ENCODE peak calls at places on chromosomes 4 and X, in five cellular contexts. X, I, T, Q and U are unnamed samples.
A peak's percentile ranks its signal among the peaks of the same experiment; 100 is the strongest.

GRCh38 chr4:186241616-186242015 is 14.3 kb downstream of the KLKB1 start:
- DNase-seq in X (no peak), I (no peak), T (no peak), Q (no peak), U (no peak)

GRCh38 chrX:40496728-40497127 is 84.0 kb upstream of the ATP6AP2 start:
- DNase-seq in X (peak; percentile 33), I (peak; percentile 30), T (no peak), Q (no peak), U (no peak)

GRCh38 chrX:39453847-39454645 is 643.7 kb downstream of the BCOR start:
- DNase-seq in X (no peak), I (no peak), T (no peak), Q (no peak), U (no peak)

GRCh38 chrX:125132274-125132673 is 187.4 kb upstream of the TEX13C start:
- DNase-seq in X (no peak), I (no peak), T (no peak), Q (no peak), U (no peak)

GRCh38 chr4:73311428-73311827 is 52.8 kb upstream of the ANKRD17 start:
- DNase-seq in X (peak; percentile 81), I (peak; percentile 75), T (no peak), Q (no peak), U (no peak)

GRCh38 chr4:15482346-15482745 is 12.7 kb downstream of the CC2D2A start:
- DNase-seq in X (no peak), I (no peak), T (no peak), Q (no peak), U (no peak)

GRCh38 chrX:17595456-17596035 is 141.7 kb upstream of the SCML1 start:
- DNase-seq in X (peak; percentile 52), I (peak; percentile 78), T (no peak), Q (peak; percentile 91), U (no peak)

GRCh38 chr4:89283226-89283974 is 24.2 kb downstream of the GPRIN3 start:
- DNase-seq in X (peak; percentile 39), I (no peak), T (no peak), Q (no peak), U (no peak)

GRCh38 chr4:139457318-139457717 is 3.4 kb downstream of the RAB33B start:
- DNase-seq in X (no peak), I (no peak), T (no peak), Q (no peak), U (no peak)

GRCh38 chr4:134320048-134320447 is 118.5 kb upstream of the PABPC4L start:
- DNase-seq in X (no peak), I (peak; percentile 5), T (no peak), Q (no peak), U (no peak)

GRCh38 chr4:19195696-19196095 is 1056.0 kb upstream of the SLIT2 start:
- DNase-seq in X (no peak), I (no peak), T (no peak), Q (no peak), U (peak; percentile 4)

GRCh38 chr4:30718021-30718888 is 1.9 kb upstream of the PCDH7 start:
- DNase-seq in X (peak; percentile 65), I (no peak), T (peak; percentile 85), Q (peak; percentile 52), U (peak; percentile 74)

GRCh38 chr4:142164767-142165500 is 528.6 kb downstream of the IL15 start:
- DNase-seq in X (no peak), I (no peak), T (no peak), Q (no peak), U (no peak)

GRCh38 chr4:4461850-4462249 is 74.9 kb downstream of the NSG1 start:
- DNase-seq in X (no peak), I (no peak), T (no peak), Q (no peak), U (no peak)

GRCh38 chrX:20433376-20433775 is 166.7 kb upstream of the RPS6KA3 start:
- DNase-seq in X (no peak), I (no peak), T (no peak), Q (peak; percentile 38), U (no peak)

GRCh38 chr4:75745721-75746199 is 21.4 kb downstream of the USO1 start:
- DNase-seq in X (no peak), I (no peak), T (no peak), Q (no peak), U (no peak)

GRCh38 chrX:39176105-39176504 is 374.8 kb downstream of the MID1IP1 start:
- DNase-seq in X (no peak), I (no peak), T (peak; percentile 48), Q (no peak), U (no peak)

GRCh38 chr4:77175201-77175610 is 18.2 kb downstream of the CCNG2 start:
- DNase-seq in X (no peak), I (no peak), T (no peak), Q (no peak), U (no peak)

GRCh38 chr4:155510771-155511170 is 134.0 kb upstream of the MAP9 start:
- DNase-seq in X (no peak), I (no peak), T (no peak), Q (no peak), U (no peak)
- TF ChIP-seq CTCF in X (no peak), I (no peak), T (no peak), Q (no peak), U (no peak)

DNA sequence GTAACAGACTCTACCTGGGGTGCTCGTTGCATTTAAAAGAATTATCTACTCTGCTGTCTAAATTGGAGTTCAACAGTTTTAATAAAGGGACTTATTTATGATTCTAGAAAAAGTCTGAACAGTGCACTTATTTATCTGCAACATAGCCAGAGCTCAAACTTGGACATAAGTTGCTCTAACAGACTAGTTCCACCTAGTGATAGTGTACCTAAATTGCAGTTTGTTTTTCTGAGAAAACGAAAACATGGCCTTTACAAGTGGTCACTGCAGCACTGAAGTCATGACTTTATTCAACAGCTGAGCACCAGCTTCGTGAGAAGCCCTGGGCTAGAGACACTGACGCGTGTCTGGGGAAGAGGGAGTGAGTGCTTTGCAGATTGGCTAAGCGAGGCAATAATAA is 77.3 kb upstream of the IGSF1 start:
- DNase-seq in X (peak; percentile 11), I (no peak), T (no peak), Q (no peak), U (no peak)
- TF ChIP-seq CTCF in X (no peak), I (no peak), T (no peak), Q (peak; percentile 28), U (peak; percentile 27)

GRCh38 chrX:54923376-54923775 is 2.8 kb downstream of the TRO start:
- DNase-seq in X (no peak), I (no peak), T (no peak), Q (no peak), U (no peak)

GRCh38 chrX:54922547-54922946 is 1.9 kb downstream of the TRO start:
- DNase-seq in X (no peak), I (no peak), T (no peak), Q (no peak), U (no peak)

GRCh38 chrX:54921427-54922021 is 900 bp downstream of the TRO start:
- DNase-seq in X (peak; percentile 80), I (peak; percentile 75), T (no peak), Q (no peak), U (peak; percentile 82)

GRCh38 chrX:54920610-54921426 is at the start of gene TRO:
- DNase-seq in X (peak; percentile 13), I (peak; percentile 4), T (no peak), Q (no peak), U (peak; percentile 56)
- TF ChIP-seq CTCF in X (peak; percentile 26), I (peak; percentile 18), T (no peak), Q (no peak), U (peak; percentile 27)

DNA sequence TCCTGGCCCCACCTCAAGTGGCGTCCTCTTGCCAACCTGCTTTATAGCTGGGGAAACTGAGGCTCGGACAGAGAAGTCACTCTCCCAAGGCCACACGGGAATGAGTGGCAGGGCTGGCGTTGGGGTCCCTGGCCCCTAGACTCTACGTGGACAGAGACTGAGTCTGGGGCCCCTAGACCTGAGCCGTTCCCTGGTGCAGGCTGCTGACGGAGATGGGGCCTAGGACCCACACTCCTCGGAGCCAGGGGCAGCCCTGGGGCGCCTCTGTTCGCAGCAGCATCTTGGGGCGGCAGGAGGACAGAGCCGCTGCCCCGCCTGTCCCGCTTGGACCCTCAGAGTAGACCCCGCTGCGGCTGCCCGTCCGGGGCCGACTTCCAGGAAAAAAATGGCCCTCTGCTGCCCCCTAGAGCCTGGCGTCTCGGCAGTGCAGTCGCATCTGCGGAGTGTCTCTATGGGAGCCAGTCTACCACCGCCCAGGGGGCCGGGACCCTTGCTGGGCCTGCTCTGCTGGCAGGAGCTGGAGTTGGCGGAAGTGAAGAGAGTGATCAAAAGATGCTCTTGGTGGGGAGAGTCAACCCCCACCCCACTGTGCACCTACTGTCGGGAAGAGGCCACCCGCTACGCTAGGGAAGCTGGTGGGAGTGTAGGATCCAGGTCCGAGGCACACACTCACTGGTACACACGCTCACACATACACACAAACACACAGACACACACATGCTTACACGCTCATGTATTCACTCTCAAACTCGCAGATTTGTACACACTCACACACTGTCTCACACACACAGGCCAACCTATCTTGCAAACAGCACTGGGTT is 220.1 kb downstream of the AFAP1 start:
- DNase-seq in X (peak; percentile 29), I (peak; percentile 28), T (peak; percentile 90), Q (no peak), U (peak; percentile 98)
- TF ChIP-seq CTCF in X (peak; percentile 65), I (peak; percentile 82), T (no peak), Q (peak; percentile 84), U (peak; percentile 88)

GRCh38 chrX:1327651-1328304 is 8.8 kb upstream of the IL3RA start:
- DNase-seq in X (no peak), I (no peak), T (no peak), Q (no peak), U (peak; percentile 49)

GRCh38 chrX:1321689-1322088 is 14.9 kb upstream of the IL3RA start:
- DNase-seq in X (no peak), I (no peak), T (no peak), Q (no peak), U (no peak)

GRCh38 chrX:1325515-1326116 is 11.0 kb upstream of the IL3RA start:
- DNase-seq in X (no peak), I (no peak), T (no peak), Q (no peak), U (no peak)

GRCh38 chrX:1322393-1322792 is 14.2 kb upstream of the IL3RA start:
- DNase-seq in X (no peak), I (no peak), T (no peak), Q (no peak), U (no peak)

GRCh38 chrX:1323315-1323714 is 13.3 kb upstream of the IL3RA start:
- DNase-seq in X (no peak), I (no peak), T (no peak), Q (peak; percentile 67), U (peak; percentile 44)
- TF ChIP-seq CTCF in X (no peak), I (peak; percentile 3), T (no peak), Q (peak; percentile 67), U (peak; percentile 34)

GRCh38 chr4:87056884-87057283 is 122.1 kb downstream of the AFF1 start:
- DNase-seq in X (no peak), I (no peak), T (no peak), Q (no peak), U (no peak)

GRCh38 chr4:87060957-87061356 is 126.1 kb downstream of the AFF1 start:
- DNase-seq in X (peak; percentile 46), I (peak; percentile 91), T (no peak), Q (no peak), U (no peak)

GRCh38 chr4:87057835-87058234 is 123.0 kb downstream of the AFF1 start:
- DNase-seq in X (peak; percentile 53), I (peak; percentile 37), T (no peak), Q (no peak), U (no peak)

GRCh38 chr4:87055340-87055739 is 120.5 kb downstream of the AFF1 start:
- DNase-seq in X (no peak), I (no peak), T (no peak), Q (no peak), U (no peak)

GRCh38 chr4:87058272-87059073 is 123.7 kb downstream of the AFF1 start:
- DNase-seq in X (no peak), I (no peak), T (no peak), Q (peak; percentile 43), U (peak; percentile 33)
- TF ChIP-seq CTCF in X (no peak), I (no peak), T (no peak), Q (no peak), U (no peak)